ENCODE peak calls at places on chromosomes 16 and 17, in six cellular contexts. S is K562, M is A549, X is endothelial cell of umbilical vein, W is HepG2, O is GM12878. I is an unnamed sample.
A peak's percentile ranks its signal among the peaks of the same experiment; 100 is the strongest.

GRCh38 chr16:12406840-12407690 is 396.6 kb downstream of the CPPED1 start:
- DNase-seq in W (peak; percentile 84), O (no peak), S (no peak), X (peak; percentile 75), M (peak; percentile 59), I (no peak)

GRCh38 chr16:70725024-70725911 is 39.4 kb upstream of the MTSS2 start:
- DNase-seq in X (no peak), O (no peak), S (no peak), W (peak; percentile 100), M (no peak), I (no peak)

GRCh38 chr17:29591737-29592624 is 951 bp upstream of the ANKRD13B start:
- DNase-seq in S (peak; percentile 88), M (peak; percentile 95), O (no peak), W (peak; percentile 74), X (peak; percentile 91), I (peak; percentile 96)

GRCh38 chr16:88448461-88449266 is 4.4 kb upstream of the ZFPM1 start:
- DNase-seq in O (no peak), S (no peak), M (no peak), W (no peak), X (no peak), I (peak; percentile 61)

GRCh38 chr16:77663711-77664110 is 58.6 kb upstream of the NUDT7 start:
- DNase-seq in W (no peak), M (no peak), O (no peak), X (no peak), S (no peak), I (no peak)

GRCh38 chr16:57637424-57637823 is 9.0 kb downstream of the ADGRG1 start:
- DNase-seq in S (no peak), M (no peak), W (no peak), X (peak; percentile 75), O (no peak), I (no peak)

GRCh38 chr16:23511731-23512130 is 1.4 kb upstream of the GGA2 start:
- DNase-seq in S (no peak), X (no peak), O (no peak), M (no peak), W (no peak), I (no peak)

GRCh38 chr17:49717371-49717841 is 9.6 kb upstream of the SLC35B1 start:
- DNase-seq in S (no peak), W (no peak), X (no peak), M (no peak), O (no peak), I (no peak)

GRCh38 chr16:77674888-77675287 is 47.4 kb upstream of the NUDT7 start:
- DNase-seq in X (no peak), S (no peak), O (no peak), W (no peak), M (no peak), I (no peak)

DNA sequence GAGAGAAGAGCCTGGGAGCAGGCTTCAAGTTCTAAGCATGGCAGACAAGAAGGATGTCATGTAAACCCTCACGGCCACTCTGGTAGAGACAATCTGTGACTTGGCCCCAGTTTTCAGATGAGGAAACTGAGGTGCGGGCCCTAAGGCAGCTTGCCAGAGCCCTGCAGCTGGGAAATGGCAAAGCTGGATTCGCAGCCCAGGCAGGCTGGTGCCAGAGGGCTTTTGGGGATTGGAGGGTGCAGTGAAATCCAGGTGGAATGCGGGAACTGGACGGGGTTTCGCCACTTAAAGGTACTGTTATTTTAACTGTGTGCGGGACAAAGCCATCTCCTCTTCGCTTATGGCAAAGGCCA is 477 bp upstream of the OSGIN1 start:
- DNase-seq in M (no peak), W (no peak), X (no peak), O (no peak), S (no peak), I (no peak)
- H3K4me3 ChIP-seq in M (peak overlapping the region; percentile 67), W (peak overlapping the region; percentile 83), X (peak overlapping the region; percentile 10), O (no peak overlapping the region), S (peak overlapping the region; percentile 64), I (no peak overlapping the region)

GRCh38 chr17:75807861-75808260 is 23.3 kb downstream of the UNK start:
- DNase-seq in S (no peak), W (no peak), M (no peak), X (no peak), O (no peak), I (no peak)
- TF ChIP-seq MYC in S (no peak), W (no peak), M (no peak), X (no peak), O (no peak), I (no peak)

GRCh38 chr16:66515543-66516171 is 34.3 kb downstream of the TK2 start:
- DNase-seq in O (no peak), W (no peak), M (peak; percentile 81), S (peak; percentile 61), X (peak; percentile 66), I (peak; percentile 66)
- TF ChIP-seq CTCF in O (peak; percentile 39), W (peak; percentile 74), M (peak; percentile 70), S (peak; percentile 53), X (peak; percentile 65), I (peak; percentile 36)

GRCh38 chr17:81390029-81390428 is 5.2 kb upstream of the BAHCC1 start:
- DNase-seq in M (no peak), S (no peak), O (no peak), W (no peak), X (no peak), I (no peak)
- H3K4me3 ChIP-seq in M (no peak overlapping the region), S (no peak overlapping the region), O (no peak overlapping the region), W (no peak overlapping the region), X (no peak overlapping the region), I (no peak overlapping the region)

DNA sequence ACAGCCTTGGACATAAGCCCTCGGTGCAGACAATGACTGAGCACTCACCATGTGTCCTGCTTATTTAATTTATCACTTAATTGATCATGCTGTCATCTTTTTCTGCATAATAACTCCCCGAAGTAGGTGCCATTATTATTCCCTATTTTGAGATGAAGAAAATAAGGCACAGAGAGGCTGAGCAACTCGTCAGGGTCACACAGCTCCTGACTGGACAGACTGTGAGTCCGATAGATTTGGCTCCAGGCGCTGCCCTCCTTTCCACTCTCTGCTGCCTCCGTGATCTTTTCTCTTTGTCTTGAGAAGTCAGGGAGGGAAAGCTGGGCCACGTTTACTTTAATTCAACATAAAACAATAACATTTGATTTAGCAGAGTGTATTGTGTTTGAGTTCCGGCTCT is 19.0 kb upstream of the N4BP1 start:
- DNase-seq in O (no peak), S (no peak), W (no peak), M (no peak), X (no peak), I (no peak)
- TF ChIP-seq MYC in O (no peak), S (no peak), W (no peak), M (no peak), X (no peak), I (no peak)

DNA sequence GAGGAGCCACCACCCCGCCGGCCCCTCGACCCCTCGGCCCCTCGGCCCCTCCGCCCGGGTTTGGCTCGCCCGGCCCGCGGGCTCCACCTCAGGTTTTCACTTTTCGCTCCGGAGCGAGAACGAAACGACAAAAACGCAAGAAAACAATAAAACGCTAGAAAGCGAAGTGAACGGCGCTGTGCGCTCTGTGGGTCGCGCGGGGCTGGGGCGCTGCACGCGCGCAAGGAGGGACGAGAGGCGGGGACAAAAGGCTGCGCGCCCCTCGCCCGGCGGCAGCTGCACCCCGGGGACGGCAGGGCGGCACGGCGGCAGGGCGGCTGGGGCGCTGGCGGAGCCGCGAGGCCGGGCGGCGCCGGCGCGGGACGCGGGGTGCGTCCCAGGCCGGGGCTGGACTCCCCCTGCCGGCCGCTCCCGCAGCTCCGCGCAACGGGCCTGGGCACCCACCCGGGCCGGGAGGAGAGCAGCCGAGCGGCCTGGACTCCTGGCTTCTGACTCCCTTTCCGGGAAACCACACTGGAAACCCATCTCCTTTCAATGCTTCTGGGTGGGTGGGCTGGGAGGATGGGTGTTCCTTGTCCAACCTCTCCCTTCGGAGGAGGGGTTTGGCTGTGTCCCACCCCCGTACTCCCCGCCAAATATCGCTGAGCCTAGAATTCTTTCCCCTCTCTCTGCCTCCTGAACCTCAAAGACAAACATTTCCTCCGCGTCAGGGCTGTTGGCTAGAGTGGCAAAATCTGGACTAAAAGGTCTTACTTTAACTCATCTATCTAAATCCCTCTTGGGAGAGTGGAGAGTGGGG is 9.9 kb downstream of the TBX2 start:
- DNase-seq in O (no peak), X (no peak), W (no peak), S (peak; percentile 81), M (peak; percentile 75), I (peak; percentile 66)
- TF ChIP-seq CTCF in O (peak; percentile 35), X (peak; percentile 17), W (peak; percentile 72), S (peak; percentile 37), M (peak; percentile 96), I (peak; percentile 23)

I was measured in NB4.